ENCODE peak calls at places on chromosomes 2 and 18, in five cellular contexts. One of them, this sample, is unnamed.

GRCh38 chr18:6961331-6961730 is 156.3 kb downstream of the LAMA1 start:
- DNase-seq in heart right ventricle: no peak
- DNase-seq in NCI-H510A treated with DMSO at 0.1 percent for 48 hours: no peak
- DNase-seq in tibial nerve: no peak
- DNase-seq in amniotic stem cell: no peak
- DNase-seq in this sample: no peak

GRCh38 chr2:32416519-32416918 is 59.7 kb downstream of the BIRC6 start:
- DNase-seq in heart right ventricle: no peak
- DNase-seq in NCI-H510A treated with DMSO at 0.1 percent for 48 hours: no peak
- DNase-seq in tibial nerve: no peak
- DNase-seq in amniotic stem cell: no peak
- DNase-seq in this sample: no peak

GRCh38 chr2:222300725-222301295 is 2.0 kb upstream of the PAX3 start:
- DNase-seq in heart right ventricle: no peak
- DNase-seq in NCI-H510A treated with DMSO at 0.1 percent for 48 hours: no peak
- DNase-seq in tibial nerve: no peak
- DNase-seq in amniotic stem cell: no peak
- DNase-seq in this sample: no peak

GRCh38 chr18:6561029-6561861 is 146.5 kb upstream of the L3MBTL4 start:
- DNase-seq in heart right ventricle: peak
- DNase-seq in NCI-H510A treated with DMSO at 0.1 percent for 48 hours: peak
- DNase-seq in tibial nerve: peak
- DNase-seq in amniotic stem cell: no peak
- DNase-seq in this sample: no peak

GRCh38 chr18:69353023-69353422 is 47.7 kb upstream of the DOK6 start:
- DNase-seq in heart right ventricle: no peak
- DNase-seq in NCI-H510A treated with DMSO at 0.1 percent for 48 hours: no peak
- DNase-seq in tibial nerve: no peak
- DNase-seq in amniotic stem cell: no peak
- DNase-seq in this sample: no peak

GRCh38 chr2:86021396-86022378 is 84.0 kb downstream of the POLR1A start:
- DNase-seq in heart right ventricle: no peak
- DNase-seq in NCI-H510A treated with DMSO at 0.1 percent for 48 hours: no peak
- DNase-seq in tibial nerve: no peak
- DNase-seq in amniotic stem cell: no peak
- DNase-seq in this sample: no peak

GRCh38 chr18:49041677-49042570 is 91.2 kb upstream of the SMAD7 start:
- DNase-seq in heart right ventricle: peak
- DNase-seq in NCI-H510A treated with DMSO at 0.1 percent for 48 hours: peak
- DNase-seq in tibial nerve: no peak
- DNase-seq in amniotic stem cell: no peak
- DNase-seq in this sample: no peak

GRCh38 chr2:393711-394696 is 106.1 kb upstream of the ALKAL2 start:
- DNase-seq in heart right ventricle: no peak
- DNase-seq in NCI-H510A treated with DMSO at 0.1 percent for 48 hours: peak
- DNase-seq in tibial nerve: no peak
- DNase-seq in amniotic stem cell: no peak
- DNase-seq in this sample: peak

GRCh38 chr2:239944706-239945551 is 80.2 kb downstream of the NDUFA10 start:
- DNase-seq in heart right ventricle: no peak
- DNase-seq in NCI-H510A treated with DMSO at 0.1 percent for 48 hours: no peak
- DNase-seq in tibial nerve: no peak
- DNase-seq in amniotic stem cell: no peak
- DNase-seq in this sample: peak

This sample was measured in kidney.